ENCODE peak calls at places on chromosomes 13 and 19, in four cellular contexts. J is fibroblast of the aortic adventitia, Y is astrocyte, H is foreskin fibroblast. K is an unnamed sample.
A peak's percentile ranks its signal among the peaks of the same experiment; 100 is the strongest.

GRCh38 chr19:19526581-19527370 is 1.9 kb upstream of the YJEFN3 start:
- DNase-seq in H (no peak), J (no peak), Y (no peak), K (no peak)

GRCh38 chr19:55440411-55441105 is 2.5 kb downstream of the SHISA7 start:
- DNase-seq in H (no peak), Y (no peak), J (no peak), K (no peak)

GRCh38 chr13:20796791-20797513 is 23.2 kb upstream of the EEF1AKMT1 start:
- DNase-seq in J (no peak), Y (peak; percentile 22), H (peak; percentile 41), K (peak; percentile 45)

GRCh38 chr19:43465468-43466120 is at the start of gene LYPD3:
- DNase-seq in Y (no peak), H (peak; percentile 87), J (peak; percentile 35), K (peak; percentile 44)

GRCh38 chr13:20400774-20401173 is 124.9 kb downstream of the CRYL1 start:
- DNase-seq in Y (peak; percentile 61), J (peak; percentile 47), H (peak; percentile 79), K (peak; percentile 61)

GRCh38 chr19:16969127-16969526 is 57.5 kb downstream of the CPAMD8 start:
- DNase-seq in Y (no peak), H (no peak), J (no peak), K (peak; percentile 7)

GRCh38 chr13:101706651-101707050 is 254.2 kb downstream of the ITGBL1 start:
- DNase-seq in H (peak; percentile 99), Y (peak; percentile 74), J (peak; percentile 83), K (peak; percentile 96)

GRCh38 chr13:47147784-47148062 is 250.9 kb upstream of the HTR2A start:
- DNase-seq in H (no peak), Y (no peak), J (no peak), K (no peak)

GRCh38 chr19:49767380-49767779 is 579 bp downstream of the AP2A1 start:
- DNase-seq in Y (no peak), H (peak; percentile 44), J (peak; percentile 11), K (no peak)

GRCh38 chr13:87999141-87999765 is 328.1 kb downstream of the SLITRK5 start:
- DNase-seq in H (peak; percentile 1), J (peak; percentile 0), Y (peak; percentile 77), K (no peak)

GRCh38 chr13:71218960-71219359 is 648.0 kb downstream of the DACH1 start:
- DNase-seq in H (no peak), Y (no peak), J (no peak), K (no peak)

GRCh38 chr13:24313449-24313848 is 4.1 kb downstream of the C1QTNF9 start:
- DNase-seq in H (peak; percentile 60), Y (no peak), J (peak; percentile 27), K (no peak)

GRCh38 chr19:2290441-2291184 is 8.6 kb upstream of the PEAK3 start:
- DNase-seq in H (peak; percentile 28), J (no peak), Y (no peak), K (no peak)

GRCh38 chr19:57241181-57241580 is 749 bp downstream of the ZNF805 start:
- DNase-seq in J (peak; percentile 41), H (peak; percentile 49), Y (peak; percentile 36), K (peak; percentile 32)

GRCh38 chr19:14632286-14632685 is 42.4 kb downstream of the ADGRE3 start:
- DNase-seq in H (peak; percentile 8), J (peak; percentile 2), Y (no peak), K (peak; percentile 19)

GRCh38 chr19:34666200-34666957 is 10.6 kb downstream of the SCGB2B2 start:
- DNase-seq in Y (no peak), H (no peak), J (no peak), K (no peak)

GRCh38 chr19:34666958-34667265 is 10.0 kb downstream of the SCGB2B2 start:
- DNase-seq in J (no peak), Y (no peak), H (no peak), K (no peak)

GRCh38 chr19:34669305-34669704 is 7.7 kb downstream of the SCGB2B2 start:
- DNase-seq in J (no peak), H (no peak), Y (no peak), K (no peak)

GRCh38 chr19:34664870-34665269 is 12.1 kb downstream of the SCGB2B2 start:
- DNase-seq in H (no peak), J (no peak), Y (no peak), K (no peak)

DNA sequence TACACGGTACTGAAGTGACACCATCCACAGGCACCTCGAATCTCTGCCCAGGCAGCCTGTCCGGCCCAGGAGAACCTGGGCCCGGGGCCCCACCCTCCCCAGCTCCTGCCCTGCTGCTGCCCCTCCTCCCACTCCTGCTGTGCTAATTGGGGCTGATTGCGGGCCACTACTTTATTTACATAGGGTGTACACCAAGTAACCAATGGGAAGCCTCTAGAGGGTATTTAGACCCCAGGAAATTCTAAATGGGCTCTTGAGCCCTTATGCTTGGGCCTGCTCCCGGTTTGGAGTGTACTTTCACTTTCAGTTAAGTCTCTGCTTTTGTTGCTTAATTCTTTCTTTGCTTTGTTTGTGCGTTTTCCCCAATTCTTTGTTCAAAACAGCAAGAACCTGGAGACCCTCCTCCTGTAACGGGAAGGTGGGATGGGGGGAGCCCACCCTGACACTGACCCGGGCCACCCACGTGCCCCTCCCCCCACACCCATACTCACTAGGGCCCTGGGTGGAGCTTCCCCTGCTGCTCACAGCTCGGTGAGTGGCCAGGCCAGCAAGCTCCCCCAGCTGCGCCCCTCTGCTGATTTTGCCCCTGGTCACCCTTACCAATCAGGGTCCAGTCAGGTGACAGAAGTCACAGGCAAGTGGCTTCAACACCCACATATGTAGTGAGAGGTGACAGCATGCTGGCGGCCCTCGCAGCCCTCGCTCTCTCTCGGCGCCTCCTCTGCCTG is 9.4 kb downstream of the SCGB2B2 start:
- DNase-seq in Y (peak; percentile 3), H (peak; percentile 20), J (peak; percentile 44), K (peak; percentile 68)
- H3K4me3 ChIP-seq in Y (no peak overlapping the region), H (peak overlapping the region; percentile 39), J (peak overlapping the region; percentile 37), K (peak overlapping the region; percentile 60)

GRCh38 chr13:52847682-52848432 is 583 bp downstream of the PCDH8 start:
- DNase-seq in J (no peak), H (no peak), Y (no peak), K (no peak)

GRCh38 chr13:52847322-52847681 is 1.1 kb downstream of the PCDH8 start:
- DNase-seq in H (no peak), Y (no peak), J (no peak), K (no peak)

GRCh38 chr13:52845766-52846566 is 2.5 kb downstream of the PCDH8 start:
- DNase-seq in Y (no peak), J (no peak), H (peak; percentile 10), K (no peak)

GRCh38 chr13:52845334-52845761 is 3.1 kb downstream of the PCDH8 start:
- DNase-seq in Y (no peak), J (no peak), H (no peak), K (no peak)

DNA sequence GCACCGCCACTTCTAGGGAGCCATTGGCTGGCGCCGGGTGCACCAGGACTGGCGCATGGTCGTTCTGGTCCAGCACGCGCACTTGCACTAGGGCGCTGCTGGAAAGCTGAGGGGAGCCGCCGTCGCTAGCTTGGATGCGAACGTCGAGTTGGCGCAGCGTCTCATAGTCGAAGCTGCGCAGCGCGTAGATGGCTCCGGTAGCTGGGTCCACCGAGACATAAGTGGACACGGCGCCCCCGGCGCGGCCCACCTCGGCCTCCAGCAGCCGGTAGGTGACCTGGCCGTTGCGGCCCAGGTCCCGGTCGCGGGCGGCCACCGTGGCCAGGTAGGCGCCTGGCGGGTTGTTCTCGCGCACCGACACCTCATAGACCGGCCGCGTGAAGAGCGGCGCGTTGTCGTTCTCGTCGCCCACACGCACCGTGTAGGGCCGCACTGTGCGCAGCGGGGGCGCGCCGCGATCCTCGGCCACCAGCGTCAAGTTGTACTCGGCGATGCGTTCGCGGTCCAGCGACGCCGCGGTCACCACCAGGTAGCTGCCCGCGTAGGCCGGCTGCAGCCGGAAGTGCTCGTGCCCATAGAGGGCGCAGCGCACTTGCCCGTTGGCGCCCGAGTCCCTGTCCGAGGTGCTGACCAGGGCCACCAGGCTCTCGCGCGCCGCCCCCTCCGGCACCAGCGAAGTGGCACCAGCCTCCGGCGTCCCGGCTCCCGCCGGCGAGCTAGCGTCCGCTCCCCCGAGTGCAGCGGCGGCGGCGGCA is 1.7 kb downstream of the PCDH8 start:
- DNase-seq in H (peak; percentile 16), Y (peak; percentile 10), J (peak; percentile 1), K (peak; percentile 4)
- TF ChIP-seq CTCF in H (peak; percentile 2), Y (no peak), J (no peak), K (no peak)

GRCh38 chr13:50910483-50910805 is 853 bp downstream of the RNASEH2B start:
- DNase-seq in J (peak; percentile 47), Y (peak; percentile 48), H (peak; percentile 68), K (peak; percentile 41)

GRCh38 chr13:50911937-50912624 is 2.5 kb downstream of the RNASEH2B start:
- DNase-seq in Y (peak; percentile 79), H (peak; percentile 95), J (peak; percentile 89), K (peak; percentile 95)

GRCh38 chr13:50909605-50910482 is at the start of gene RNASEH2B:
- DNase-seq in J (peak; percentile 50), H (peak; percentile 83), Y (peak; percentile 52), K (peak; percentile 44)

GRCh38 chr13:50912851-50913250 is 3.3 kb downstream of the RNASEH2B start:
- DNase-seq in H (no peak), Y (no peak), J (no peak), K (peak; percentile 86)

GRCh38 chr13:50911051-50911690 is 1.6 kb downstream of the RNASEH2B start:
- DNase-seq in Y (no peak), H (peak; percentile 33), J (peak; percentile 16), K (peak; percentile 64)
- H3K4me3 ChIP-seq in Y (peak overlapping the region; percentile 73), H (peak overlapping the region; percentile 83), J (peak overlapping the region; percentile 82), K (peak overlapping the region; percentile 70)

DNA sequence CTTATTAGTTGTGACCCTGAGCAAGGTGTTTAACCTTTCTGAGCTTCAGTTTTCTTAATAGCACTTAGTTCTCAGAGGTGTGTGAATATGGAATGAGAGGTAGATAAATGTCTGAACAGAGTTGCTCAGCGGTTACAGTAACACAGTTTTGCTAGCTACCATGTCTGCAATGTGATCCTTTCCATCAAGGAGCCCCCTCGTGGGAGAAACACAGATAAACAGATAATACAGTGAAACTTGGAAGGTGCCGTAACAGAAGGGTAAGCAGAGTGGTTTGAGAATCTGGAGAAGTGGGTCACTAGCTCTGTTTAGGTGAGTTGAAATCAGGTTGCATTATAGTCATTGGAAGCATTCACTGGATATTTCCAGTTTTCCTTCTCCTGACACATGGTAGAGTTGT is 38.9 kb downstream of the IRS2 start:
- DNase-seq in Y (no peak), J (no peak), H (no peak), K (no peak)
- TF ChIP-seq CTCF in Y (no peak), J (no peak), H (no peak), K (peak; percentile 16)

DNA sequence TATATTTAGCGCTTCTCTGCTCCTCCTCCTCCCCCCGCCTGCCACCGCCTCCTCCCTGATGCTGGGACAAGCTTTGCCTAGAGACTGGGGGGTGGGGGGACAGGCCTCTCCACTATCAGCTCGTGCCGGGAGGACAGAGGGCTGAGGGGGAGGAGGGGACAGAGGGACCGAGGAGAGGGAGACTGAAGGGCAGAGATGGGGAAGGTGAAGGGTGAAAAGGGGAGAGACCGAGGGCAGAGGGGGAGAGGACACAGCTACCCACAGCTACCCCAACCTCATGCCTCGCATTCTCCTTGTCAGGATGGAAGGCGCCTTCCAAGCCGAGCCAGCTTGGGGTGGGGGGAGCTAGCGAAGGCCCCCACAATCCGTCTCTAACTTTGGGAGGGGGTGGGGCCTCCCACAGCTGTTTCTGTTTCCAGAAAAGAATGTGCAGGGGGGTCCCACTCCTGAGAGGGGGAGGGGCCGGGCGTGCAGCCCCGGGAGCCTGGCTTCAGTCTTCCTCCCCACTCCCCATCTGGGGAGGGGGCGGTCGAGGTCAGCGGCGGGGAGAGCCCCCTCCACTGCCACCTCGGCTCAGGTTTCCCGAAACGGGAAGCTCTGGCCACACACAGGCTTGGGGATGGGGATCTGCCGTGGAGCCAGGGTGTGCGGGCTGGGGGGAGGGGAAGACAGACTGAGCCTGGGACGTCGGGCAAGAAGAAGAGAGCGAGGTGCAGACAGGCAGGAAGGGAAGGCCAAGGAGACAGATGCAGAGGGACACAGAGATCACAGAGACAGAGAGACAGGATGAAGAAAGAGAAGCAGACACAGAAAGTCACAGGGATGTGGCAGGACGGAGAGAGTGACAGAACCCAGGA is 1.6 kb downstream of the DACT3 start:
- DNase-seq in Y (no peak), H (peak; percentile 60), J (peak; percentile 16), K (peak; percentile 23)
- H3K4me3 ChIP-seq in Y (peak overlapping the region; percentile 65), H (peak overlapping the region; percentile 77), J (peak overlapping the region; percentile 85), K (peak overlapping the region; percentile 69)

K was measured in fibroblast of villous mesenchyme.